ENCODE peak calls at places on chromosomes 3 and 15, in seven cellular contexts. E, H, M, N, T, G and J are unnamed samples.

GRCh38 chr3:180189310-180189648 is 152.5 kb upstream of the PEX5L start:
- DNase-seq in E (no peak), H (no peak), M (no peak), N (no peak), T (no peak), G (no peak), J (no peak)

GRCh38 chr15:93897377-93897776 is 334.0 kb upstream of the MCTP2 start:
- DNase-seq in E (no peak), H (no peak), M (no peak), N (no peak), T (no peak), G (no peak), J (no peak)

GRCh38 chr3:112086018-112086854 is at the start of gene C3orf52:
- DNase-seq in E (peak; percentile 86), H (peak; percentile 25), M (no peak), N (peak; percentile 96), T (peak; percentile 56), G (peak; percentile 67), J (peak; percentile 50)

GRCh38 chr3:185658504-185658912 is 72.4 kb downstream of the SENP2 start:
- DNase-seq in E (no peak), H (no peak), M (no peak), N (no peak), T (peak; percentile 14), G (no peak), J (peak; percentile 48)

GRCh38 chr15:82313446-82313845 is 35.8 kb downstream of the GOLGA6L10 start:
- DNase-seq in E (no peak), H (no peak), M (no peak), N (no peak), T (no peak), G (no peak), J (no peak)

GRCh38 chr15:58864602-58865419 is 68.7 kb downstream of the SLTM start:
- DNase-seq in E (no peak), H (no peak), M (no peak), N (peak; percentile 80), T (peak; percentile 95), G (no peak), J (no peak)

GRCh38 chr3:23549148-23549910 is 256.4 kb upstream of the UBE2E1 start:
- DNase-seq in E (no peak), H (no peak), M (no peak), N (no peak), T (no peak), G (peak; percentile 18), J (no peak)

GRCh38 chr3:38560996-38561717 is 65.0 kb downstream of the EXOG start:
- DNase-seq in E (no peak), H (no peak), M (no peak), N (no peak), T (no peak), G (no peak), J (no peak)

GRCh38 chr3:39631136-39631535 is 163.7 kb downstream of the MOBP start:
- DNase-seq in E (no peak), H (no peak), M (no peak), N (peak; percentile 22), T (no peak), G (no peak), J (no peak)

GRCh38 chr15:100769975-100770340 is 109.7 kb upstream of the ALDH1A3 start:
- DNase-seq in E (no peak), H (no peak), M (no peak), N (no peak), T (no peak), G (no peak), J (no peak)

GRCh38 chr15:70318996-70319465 is 221.3 kb upstream of the TLE3 start:
- DNase-seq in E (no peak), H (no peak), M (no peak), N (no peak), T (no peak), G (no peak), J (no peak)

GRCh38 chr15:77840962-77841361 is 208.2 kb upstream of the LINGO1 start:
- DNase-seq in E (no peak), H (no peak), M (no peak), N (no peak), T (no peak), G (no peak), J (no peak)

GRCh38 chr15:98943609-98944111 is 63.9 kb downstream of the PGPEP1L start:
- DNase-seq in E (no peak), H (no peak), M (no peak), N (no peak), T (no peak), G (no peak), J (no peak)

GRCh38 chr3:30511524-30512278 is 94.7 kb upstream of the TGFBR2 start:
- DNase-seq in E (no peak), H (peak; percentile 31), M (no peak), N (no peak), T (peak; percentile 83), G (no peak), J (no peak)

GRCh38 chr3:14216257-14217048 is 37.8 kb downstream of the LSM3 start:
- DNase-seq in E (no peak), H (no peak), M (no peak), N (peak; percentile 97), T (peak; percentile 39), G (no peak), J (no peak)

GRCh38 chr3:31403197-31403596 is 129.5 kb upstream of the STT3B start:
- DNase-seq in E (no peak), H (no peak), M (no peak), N (no peak), T (no peak), G (no peak), J (no peak)

GRCh38 chr15:94760348-94760747 is 529.0 kb downstream of the MCTP2 start:
- DNase-seq in E (no peak), H (no peak), M (no peak), N (peak; percentile 19), T (no peak), G (no peak), J (no peak)

GRCh38 chr3:112848196-112848595 is 1.5 kb upstream of the CD200R1L start:
- DNase-seq in E (no peak), H (no peak), M (no peak), N (no peak), T (no peak), G (no peak), J (no peak)

GRCh38 chr3:79369306-79369705 is 398.5 kb downstream of the ROBO1 start:
- DNase-seq in E (no peak), H (no peak), M (no peak), N (peak; percentile 24), T (no peak), G (no peak), J (no peak)

GRCh38 chr15:89766357-89767311 is 9.5 kb upstream of the MESP2 start:
- DNase-seq in E (no peak), H (no peak), M (no peak), N (no peak), T (no peak), G (no peak), J (no peak)
- H3K27ac ChIP-seq in E (no peak overlapping the region), H (no peak overlapping the region), M (no peak overlapping the region), N (no peak overlapping the region), T (no peak overlapping the region), G (no peak overlapping the region), J (no peak overlapping the region)

DNA sequence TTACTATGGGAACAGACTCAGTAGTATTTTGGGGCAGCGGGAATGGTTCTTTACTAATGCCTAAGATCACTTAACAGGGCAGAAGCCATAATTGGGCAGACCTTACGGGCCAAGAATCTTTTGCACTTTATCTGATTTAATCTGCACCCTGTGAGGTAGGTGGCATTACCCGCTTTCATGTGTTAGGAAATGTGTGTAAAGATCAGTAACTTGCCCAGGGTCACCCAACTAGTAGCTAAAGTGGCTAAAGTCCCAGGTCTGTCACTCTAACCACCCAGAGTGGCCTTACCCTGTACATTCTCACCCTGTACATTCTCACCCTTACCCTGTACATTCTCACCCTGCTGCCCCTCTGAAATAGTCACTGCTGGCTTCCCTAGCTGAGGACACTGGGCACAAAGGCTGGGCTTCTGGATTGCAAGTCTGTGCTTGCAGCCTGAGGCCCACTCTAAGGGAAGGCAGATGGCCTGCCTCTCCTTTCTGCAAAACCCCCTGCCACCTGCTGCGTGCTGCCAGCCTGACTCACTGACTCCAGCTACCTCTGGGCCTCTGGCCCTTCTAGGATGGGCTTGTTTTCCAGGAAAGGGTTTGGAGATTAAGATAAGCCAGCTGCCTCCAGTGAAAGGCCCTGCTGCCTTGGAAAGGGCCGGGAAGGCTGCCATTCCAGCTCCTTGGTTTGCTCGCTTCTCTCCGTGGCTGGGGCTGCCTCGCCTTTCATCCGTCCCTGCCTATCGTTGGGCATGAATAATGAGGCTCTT is 37.5 kb upstream of the MYZAP start:
- DNase-seq in E (no peak), H (no peak), M (no peak), N (no peak), T (no peak), G (no peak), J (no peak)
- TF ChIP-seq POLR2AphosphoS5 in E (no peak), H (no peak), M (no peak), N (no peak), T (no peak), G (no peak), J (no peak)

GRCh38 chr3:138458774-138459499 is 24.5 kb downstream of the ESYT3 start:
- DNase-seq in E (no peak), H (no peak), M (no peak), N (no peak), T (no peak), G (no peak), J (no peak)
- TF ChIP-seq REST in E (no peak), H (no peak), M (no peak), N (no peak), T (no peak), G (no peak), J (no peak)

GRCh38 chr3:156788846-156789245 is 37.3 kb upstream of the LEKR1 start:
- DNase-seq in E (no peak), H (no peak), M (no peak), N (no peak), T (no peak), G (no peak), J (no peak)
- H3K27ac ChIP-seq in E (no peak overlapping the region), H (no peak overlapping the region), M (no peak overlapping the region), N (no peak overlapping the region), T (no peak overlapping the region), G (no peak overlapping the region), J (peak overlapping the region; percentile 49)

GRCh38 chr3:71254658-71255057 is 328.9 kb downstream of the FOXP1 start:
- DNase-seq in E (no peak), H (no peak), M (no peak), N (no peak), T (peak; percentile 92), G (no peak), J (no peak)

GRCh38 chr3:71252466-71252865 is 331.1 kb downstream of the FOXP1 start:
- DNase-seq in E (no peak), H (no peak), M (no peak), N (no peak), T (no peak), G (no peak), J (no peak)

GRCh38 chr3:71253169-71253568 is 330.4 kb downstream of the FOXP1 start:
- DNase-seq in E (no peak), H (no peak), M (no peak), N (no peak), T (no peak), G (no peak), J (no peak)

GRCh38 chr3:71255498-71255897 is 328.0 kb downstream of the FOXP1 start:
- DNase-seq in E (no peak), H (no peak), M (no peak), N (no peak), T (no peak), G (no peak), J (no peak)

DNA sequence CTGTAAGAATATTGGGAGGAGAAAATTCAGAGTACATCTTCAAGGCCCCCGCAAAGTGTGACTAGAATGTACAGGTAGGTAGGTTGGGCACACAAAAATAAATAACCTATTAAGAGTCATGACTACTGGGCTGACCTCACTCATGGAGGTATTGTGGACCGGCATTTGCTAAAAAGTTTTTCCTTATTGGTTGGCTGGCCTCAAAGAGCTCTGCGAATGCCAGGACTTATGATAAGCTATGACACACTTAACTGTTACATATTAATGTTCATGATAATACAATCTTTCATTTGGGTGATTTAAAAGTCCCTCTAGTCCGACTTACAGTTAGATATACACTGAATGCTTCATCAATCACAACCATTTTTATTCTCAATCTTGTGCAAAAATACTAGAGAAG is 329.3 kb downstream of the FOXP1 start:
- DNase-seq in E (no peak), H (no peak), M (no peak), N (no peak), T (peak; percentile 66), G (no peak), J (no peak)
- TF ChIP-seq POLR2AphosphoS5 in E (no peak), H (no peak), M (no peak), N (no peak), T (no peak), G (no peak), J (no peak)